ENCODE peak calls at places on chromosomes 2 and 18, in six cellular contexts. Q is A549, U is K562, O is tibial nerve, H is SK-N-SH, S is transverse colon. A is an unnamed sample.

GRCh38 chr2:196719565-196719872 is 80.0 kb downstream of the GTF3C3 start:
- DNase-seq in S (no peak), O (no peak), U (no peak), Q (peak), H (no peak), A (no peak)

GRCh38 chr2:227390468-227391256 is 2.9 kb upstream of the SCYGR1 start:
- DNase-seq in O (no peak), H (no peak), U (no peak), Q (no peak), S (no peak), A (no peak)

GRCh38 chr2:180122874-180123273 is 115.8 kb upstream of the CWC22 start:
- DNase-seq in Q (peak), S (no peak), U (no peak), H (no peak), O (no peak), A (no peak)

GRCh38 chr18:79252904-79253633 is 142.7 kb upstream of the NFATC1 start:
- DNase-seq in O (no peak), S (no peak), Q (no peak), U (no peak), H (no peak), A (no peak)

GRCh38 chr2:62112192-62112591 is 83.7 kb upstream of the B3GNT2 start:
- DNase-seq in U (no peak), S (no peak), O (peak), Q (no peak), H (no peak), A (no peak)

GRCh38 chr18:8890957-8891464 is 185.7 kb downstream of the MTCL1 start:
- DNase-seq in U (peak), Q (peak), O (no peak), H (no peak), S (no peak), A (no peak)

GRCh38 chr2:200469708-200470600 is 39.9 kb downstream of the KCTD18 start:
- DNase-seq in Q (no peak), O (no peak), S (peak), H (no peak), U (no peak), A (no peak)

GRCh38 chr2:66364495-66364992 is 70.4 kb upstream of the MEIS1 start:
- DNase-seq in S (no peak), Q (no peak), U (no peak), H (no peak), O (peak), A (no peak)

GRCh38 chr2:24820175-24820513 is 26.9 kb downstream of the CENPO start:
- DNase-seq in H (peak), U (no peak), Q (no peak), S (no peak), O (no peak), A (no peak)

GRCh38 chr2:9280204-9280603 is 73.6 kb downstream of the ASAP2 start:
- DNase-seq in S (no peak), Q (no peak), U (no peak), H (no peak), O (no peak), A (no peak)

DNA sequence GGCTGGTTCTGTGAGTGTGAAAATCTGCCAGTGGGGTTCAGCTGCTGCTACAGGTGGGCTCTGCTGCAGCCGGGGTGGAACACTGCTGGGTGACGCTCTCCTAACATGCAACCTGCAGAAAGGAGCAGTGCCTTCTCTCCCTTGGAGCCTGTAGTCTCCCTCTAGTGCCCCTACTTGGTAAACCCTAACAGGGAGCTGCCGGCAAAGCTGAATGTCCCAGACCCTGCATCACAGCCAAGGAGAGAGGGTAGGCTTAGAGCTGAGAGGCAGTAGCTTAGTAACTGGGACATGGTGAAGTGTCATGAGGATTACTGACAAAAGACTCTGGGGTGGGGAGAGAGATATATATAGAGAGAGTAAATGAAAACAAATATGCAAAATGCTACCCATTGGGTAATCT is 9.8 kb downstream of the NCAPH start:
- DNase-seq in H (no peak), S (no peak), O (no peak), Q (peak), U (no peak), A (no peak)
- TF ChIP-seq CTCF in H (no peak), S (no peak), O (no peak), Q (no peak), U (no peak), A (no peak)

GRCh38 chr2:216720722-216721121 is 25.4 kb upstream of the IGFBP5 start:
- DNase-seq in S (no peak), U (no peak), H (no peak), Q (no peak), O (no peak), A (no peak)
- TF ChIP-seq EP300 in S (peak), U (no peak), H (no peak), Q (no peak), O (no peak), A (no peak)

DNA sequence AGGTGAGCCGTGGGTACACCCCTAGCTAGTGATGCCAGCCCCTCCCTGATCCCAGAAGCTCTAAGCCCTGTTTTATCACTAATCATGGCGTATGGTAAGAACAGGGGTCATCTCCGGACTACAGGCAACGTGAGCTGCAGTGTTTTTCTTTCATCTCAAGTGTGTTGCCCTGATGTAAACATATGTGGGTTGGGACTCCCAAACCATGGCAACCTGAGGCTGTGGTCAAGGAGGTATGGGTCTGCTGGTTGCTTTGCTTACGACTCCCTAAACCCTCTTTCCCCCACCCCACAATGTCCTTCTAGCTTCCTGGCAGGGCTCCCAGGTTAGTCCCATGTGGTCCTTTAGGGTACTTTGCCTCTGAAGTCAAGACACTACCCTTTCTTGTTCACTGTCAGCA is 53.6 kb upstream of the AFF3 start:
- DNase-seq in Q (no peak), U (no peak), O (no peak), H (no peak), S (no peak), A (no peak)
- H3K27ac ChIP-seq in Q (no peak), U (no peak), O (no peak), H (no peak), S (no peak), A (peak)

DNA sequence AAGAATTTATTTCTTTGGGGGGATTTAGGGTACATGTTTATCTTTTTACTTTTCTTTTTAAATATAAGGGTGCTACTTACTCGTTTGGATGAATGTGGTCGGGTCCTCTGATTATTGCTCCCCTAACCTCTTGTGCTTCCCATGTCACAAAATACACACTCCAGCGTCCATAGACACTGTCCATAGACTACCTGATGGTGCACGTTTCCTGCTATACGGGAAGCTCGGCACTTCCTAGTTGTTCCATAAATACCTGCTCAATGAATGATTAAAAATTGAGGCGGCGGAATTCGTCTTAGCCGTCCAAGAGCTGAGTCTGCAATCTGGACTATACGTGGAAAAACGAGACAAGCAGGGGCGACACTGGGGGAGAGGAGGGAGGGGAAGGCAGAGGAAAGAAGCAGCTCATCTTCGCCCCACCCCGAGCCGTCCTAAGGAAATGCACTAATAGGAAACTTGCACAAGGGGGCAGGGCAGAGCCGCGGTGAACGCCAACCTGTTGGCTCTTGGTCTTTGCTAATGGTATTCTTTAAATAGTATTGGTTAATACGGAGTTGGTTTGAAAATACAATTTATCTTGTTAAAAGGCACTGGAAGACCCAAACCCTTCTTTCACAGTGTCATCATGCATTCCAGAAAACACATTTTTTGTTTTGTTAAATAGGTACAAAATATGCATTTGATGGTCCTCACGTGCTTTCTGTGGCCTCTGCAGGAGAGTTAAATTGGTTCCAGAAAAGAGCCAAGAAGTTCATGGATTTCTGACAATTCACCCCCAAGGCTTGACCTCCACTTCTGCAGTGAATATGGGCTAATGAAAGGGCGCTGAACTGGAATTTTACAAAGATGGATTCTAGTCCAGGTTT is 73.0 kb upstream of the KCTD1 start:
- DNase-seq in U (peak), H (peak), O (no peak), S (peak), Q (peak), A (no peak)
- TF ChIP-seq CTCF in U (peak), H (peak), O (peak), S (peak), Q (peak), A (peak)

GRCh38 chr2:150974864-150975263 is 286.8 kb downstream of the RBM43 start:
- DNase-seq in O (no peak), Q (no peak), H (no peak), U (no peak), S (no peak), A (no peak)
- TF ChIP-seq EP300 in O (no peak), Q (no peak), H (no peak), U (no peak), S (no peak), A (no peak)